ENCODE peak calls at places on chromosomes 1 and 21, in five cellular contexts. P is mucosa of descending colon, F is mesenchymal stem cell, M is psoas muscle, K is AG04449. X is an unnamed sample.

GRCh38 chr1:107965112-107965991 is at the start of gene VAV3:
- DNase-seq in P (peak), F (peak), M (peak), K (no peak), X (no peak)

GRCh38 chr1:192807968-192808587 is 761 bp upstream of the RGS2 start:
- DNase-seq in P (no peak), F (peak), M (no peak), K (no peak), X (no peak)

GRCh38 chr1:160437432-160438319 is 37.3 kb downstream of the VANGL2 start:
- DNase-seq in P (no peak), F (peak), M (no peak), K (no peak), X (no peak)

GRCh38 chr21:29172282-29172681 is 41.8 kb downstream of the MAP3K7CL start:
- DNase-seq in P (no peak), F (no peak), M (no peak), K (no peak), X (no peak)

GRCh38 chr1:112140743-112141142 is 151.3 kb upstream of the KCND3 start:
- DNase-seq in P (no peak), F (no peak), M (no peak), K (no peak), X (no peak)

GRCh38 chr21:24007592-24007991 is 1599.7 kb downstream of the MRPL39 start:
- DNase-seq in P (no peak), F (no peak), M (no peak), K (no peak), X (no peak)

GRCh38 chr1:175555266-175555665 is 188.1 kb downstream of the TNR start:
- DNase-seq in P (no peak), F (peak), M (no peak), K (no peak), X (no peak)

GRCh38 chr1:177181631-177182291 is 11.0 kb downstream of the BRINP2 start:
- DNase-seq in P (peak), F (peak), M (peak), K (no peak), X (no peak)

GRCh38 chr21:16073571-16073970 is 343.8 kb downstream of the USP25 start:
- DNase-seq in P (no peak), F (no peak), M (no peak), K (no peak), X (no peak)

GRCh38 chr1:68623700-68624099 is 126.8 kb upstream of the DEPDC1 start:
- DNase-seq in P (no peak), F (no peak), M (no peak), K (no peak), X (no peak)

GRCh38 chr1:21311016-21311415 is 20.8 kb upstream of the ECE1 start:
- DNase-seq in P (no peak), F (no peak), M (no peak), K (no peak), X (no peak)

GRCh38 chr1:166069390-166069789 is 97.4 kb downstream of the FAM78B start:
- DNase-seq in P (no peak), F (no peak), M (no peak), K (no peak), X (no peak)

DNA sequence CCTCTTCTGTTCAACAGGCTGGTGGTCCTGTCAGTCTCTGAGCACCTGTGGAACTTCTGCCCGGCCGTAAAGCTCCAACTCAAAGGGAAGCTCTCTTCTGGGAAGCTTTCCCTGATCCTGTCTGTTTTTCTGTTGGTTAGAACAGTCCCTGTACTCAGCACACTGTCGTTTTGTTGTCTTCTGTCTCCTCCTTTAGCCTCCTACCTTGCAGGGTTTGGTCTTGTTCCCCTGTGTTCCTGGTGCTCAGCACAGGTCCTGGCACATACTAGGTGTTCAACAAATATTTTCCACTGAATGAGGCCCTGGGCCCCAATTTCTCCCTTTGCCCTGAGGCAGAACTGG is 328 bp upstream of the KDF1 start:
- DNase-seq in P (no peak), F (no peak), M (no peak), K (no peak), X (no peak)
- H3K4me3 ChIP-seq in P (peak), F (no peak), M (no peak), K (no peak), X (peak)

DNA sequence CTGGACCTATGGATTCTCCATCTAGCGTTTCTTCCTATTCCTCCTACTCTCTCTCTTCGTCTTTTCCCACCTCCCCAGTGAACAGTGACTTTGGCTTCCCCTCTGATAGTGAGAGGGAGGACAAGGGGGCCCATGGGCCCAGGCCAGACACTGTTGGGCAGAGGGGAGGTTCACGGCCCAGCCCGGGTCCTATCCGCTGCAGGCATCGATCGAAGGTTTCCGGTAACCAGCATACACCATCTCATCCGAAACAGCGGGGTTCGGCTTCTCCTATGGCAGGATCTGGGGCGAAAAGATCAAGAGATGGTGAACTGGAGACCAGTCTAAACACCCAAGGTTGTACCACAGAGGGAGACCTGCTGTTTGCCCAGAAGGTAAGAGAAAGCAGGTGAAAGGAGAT is 906 bp downstream of the CIART start:
- DNase-seq in P (no peak), F (no peak), M (no peak), K (no peak), X (no peak)
- H3K4me3 ChIP-seq in P (no peak), F (no peak), M (peak), K (peak), X (peak)

DNA sequence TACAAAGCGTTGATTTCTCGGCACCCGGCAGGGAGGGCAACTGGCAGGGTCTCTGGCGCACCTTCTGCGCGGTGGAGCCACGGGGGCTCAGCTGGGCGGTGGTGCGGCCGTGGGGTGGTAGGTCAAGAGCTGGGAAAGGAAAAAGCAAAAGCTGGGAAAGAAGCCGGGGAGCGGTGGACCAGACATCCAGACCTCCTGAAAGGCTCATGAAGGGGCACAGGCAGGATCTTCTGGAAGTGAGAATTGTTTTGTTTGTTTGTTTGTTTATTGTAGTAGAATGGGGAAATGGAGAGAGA is 7.2 kb upstream of the RNU1-1 start:
- DNase-seq in P (no peak), F (no peak), M (no peak), K (no peak), X (no peak)
- H3K4me3 ChIP-seq in P (no peak), F (peak), M (no peak), K (no peak), X (peak)

GRCh38 chr21:36692125-36692843 is 6.6 kb upstream of the SIM2 start:
- DNase-seq in P (no peak), F (no peak), M (no peak), K (no peak), X (no peak)
- H3K4me3 ChIP-seq in P (no peak), F (no peak), M (no peak), K (no peak), X (no peak)

GRCh38 chr1:54559771-54560231 is 11.8 kb downstream of the ACOT11 start:
- DNase-seq in P (no peak), F (no peak), M (peak), K (no peak), X (no peak)
- H3K4me3 ChIP-seq in P (no peak), F (no peak), M (no peak), K (no peak), X (no peak)

DNA sequence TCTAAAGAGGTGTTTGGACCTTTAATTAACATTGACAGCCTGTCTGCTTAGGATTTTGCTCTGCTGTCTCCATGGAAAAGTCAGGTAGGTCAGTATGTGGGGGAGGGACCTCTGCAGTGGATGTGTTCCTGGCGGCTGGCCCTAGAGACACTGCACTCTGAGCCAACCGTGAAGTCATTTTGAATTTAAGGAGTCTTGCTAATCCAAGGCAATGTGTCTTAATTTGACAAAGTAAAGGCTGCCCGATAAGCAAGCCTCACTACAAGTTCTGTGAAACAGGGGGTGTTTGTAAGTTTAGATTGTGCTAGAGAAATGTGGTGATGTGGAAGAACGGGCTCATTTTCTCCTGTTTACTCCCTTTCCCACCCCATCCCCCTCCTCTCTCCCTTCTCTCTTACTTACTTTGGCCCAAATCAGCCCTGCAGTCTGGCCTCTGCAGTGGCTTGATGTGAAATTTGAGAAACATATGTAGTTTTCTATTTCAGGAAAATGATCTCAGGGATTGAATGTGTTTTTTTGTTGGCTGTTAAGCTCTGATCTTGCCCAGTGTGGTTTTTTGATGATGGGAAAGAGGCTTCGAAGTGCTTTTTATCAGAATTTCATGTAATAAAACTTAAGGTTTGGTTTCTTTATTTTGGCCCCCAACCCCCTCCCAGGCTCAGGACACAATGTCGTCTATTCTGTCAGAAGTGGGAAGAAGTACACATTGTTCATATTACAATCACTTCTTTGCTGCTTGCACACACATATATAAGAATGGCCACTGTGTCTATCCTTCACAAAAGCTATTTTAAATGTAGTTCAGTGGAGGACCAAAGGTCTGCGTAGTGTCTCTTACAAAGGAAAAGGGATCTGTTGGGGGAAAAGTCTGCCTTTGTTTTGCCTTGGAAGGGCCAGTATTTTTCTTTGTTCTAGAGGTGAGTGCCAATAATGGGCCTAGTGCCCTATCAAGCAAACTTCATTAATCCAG is 96.6 kb downstream of the FGGY start:
- DNase-seq in P (peak), F (peak), M (peak), K (no peak), X (peak)
- H3K4me3 ChIP-seq in P (no peak), F (no peak), M (peak), K (no peak), X (no peak)

DNA sequence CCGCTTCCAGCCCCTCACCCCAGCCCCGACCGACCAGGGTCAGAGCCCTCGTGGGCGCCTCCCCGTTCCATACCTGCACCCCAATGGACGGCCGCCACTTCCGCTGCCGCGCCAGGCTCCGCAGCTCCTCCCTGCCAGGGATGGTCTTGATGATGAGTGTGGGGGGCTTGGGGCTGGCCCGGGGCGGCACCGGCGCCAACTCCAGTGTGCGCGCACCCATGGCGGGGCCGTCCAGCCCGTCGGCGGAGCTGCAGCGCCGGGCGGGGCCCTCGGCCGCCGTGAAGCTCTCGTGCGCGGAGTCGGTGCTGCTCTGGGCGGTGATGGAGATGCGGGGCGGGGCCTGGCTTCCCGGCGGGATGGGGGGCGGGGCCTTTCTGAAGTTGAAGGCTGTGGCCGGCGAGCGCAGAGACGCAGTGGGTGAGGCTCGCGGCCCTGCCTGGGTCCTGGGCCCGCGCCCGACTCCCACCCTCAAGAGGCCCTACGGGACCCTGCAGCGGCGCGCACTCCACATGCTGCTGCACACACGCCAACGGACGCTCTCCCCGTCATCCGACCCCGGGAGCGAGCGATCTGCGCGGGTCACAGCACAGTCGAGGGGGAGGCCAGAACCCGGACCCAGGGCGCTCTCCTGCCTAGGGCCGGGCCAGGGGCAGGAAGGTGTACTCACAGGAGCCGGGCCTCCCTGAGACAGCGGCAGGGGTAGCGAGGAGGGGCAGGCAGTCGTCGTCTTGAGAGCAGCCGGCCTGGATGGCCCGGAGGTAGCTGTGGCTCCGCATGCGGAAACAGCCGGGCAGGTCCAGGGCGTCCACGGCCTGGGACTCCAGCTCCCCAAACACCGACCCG is 26.1 kb upstream of the SMIM12 start:
- DNase-seq in P (peak), F (peak), M (peak), K (no peak), X (no peak)
- H3K4me3 ChIP-seq in P (no peak), F (peak), M (peak), K (peak), X (peak)

DNA sequence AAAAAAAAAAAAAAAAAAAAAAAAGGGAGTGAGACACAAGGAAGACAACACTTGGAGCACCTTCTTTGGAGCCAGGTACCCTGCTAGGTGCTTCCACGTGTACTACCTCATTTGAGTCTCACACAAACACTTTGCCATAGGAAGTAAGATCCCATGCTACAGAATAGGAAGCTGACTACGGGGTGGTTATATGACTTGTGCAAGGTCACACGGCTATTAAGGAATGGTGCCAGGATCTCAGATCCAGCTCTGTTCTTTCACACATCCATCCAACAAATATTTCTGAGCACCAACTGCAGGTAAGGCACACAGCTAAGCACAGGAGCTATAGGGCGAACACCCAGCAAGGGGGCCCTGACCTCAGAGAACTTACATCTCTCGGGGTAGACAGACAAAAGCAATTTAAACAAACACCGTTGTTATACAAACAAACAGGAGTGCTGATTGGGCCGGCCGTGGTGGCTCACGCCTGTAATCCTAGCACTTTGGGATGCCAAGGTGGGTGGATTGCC is 22.4 kb downstream of the PTAFR start:
- DNase-seq in P (no peak), F (no peak), M (no peak), K (no peak), X (no peak)
- H3K4me3 ChIP-seq in P (no peak), F (no peak), M (no peak), K (no peak), X (no peak)

GRCh38 chr1:9539829-9540550 is 725 bp downstream of the SLC25A33 start:
- DNase-seq in P (peak), F (peak), M (peak), K (no peak), X (no peak)

GRCh38 chr1:9536301-9536700 is 3.0 kb upstream of the SLC25A33 start:
- DNase-seq in P (no peak), F (no peak), M (no peak), K (no peak), X (no peak)

GRCh38 chr1:9539165-9539828 is at the start of gene SLC25A33:
- DNase-seq in P (peak), F (peak), M (peak), K (peak), X (peak)

GRCh38 chr1:9537863-9538668 is 1.2 kb upstream of the SLC25A33 start:
- DNase-seq in P (peak), F (no peak), M (no peak), K (no peak), X (no peak)

GRCh38 chr1:9538669-9539164 is 548 bp upstream of the SLC25A33 start:
- DNase-seq in P (peak), F (no peak), M (peak), K (no peak), X (no peak)
- H3K4me3 ChIP-seq in P (peak), F (no peak), M (no peak), K (no peak), X (no peak)

GRCh38 chr1:2290595-2291510 is 62.7 kb downstream of the SKI start:
- DNase-seq in P (peak), F (peak), M (peak), K (peak), X (peak)

GRCh38 chr1:2288308-2288707 is 60.2 kb downstream of the SKI start:
- DNase-seq in P (no peak), F (no peak), M (no peak), K (no peak), X (no peak)

GRCh38 chr1:2288816-2289536 is 60.9 kb downstream of the SKI start:
- DNase-seq in P (no peak), F (no peak), M (no peak), K (no peak), X (no peak)

GRCh38 chr1:2289607-2290006 is 61.5 kb downstream of the SKI start:
- DNase-seq in P (no peak), F (no peak), M (no peak), K (no peak), X (no peak)

DNA sequence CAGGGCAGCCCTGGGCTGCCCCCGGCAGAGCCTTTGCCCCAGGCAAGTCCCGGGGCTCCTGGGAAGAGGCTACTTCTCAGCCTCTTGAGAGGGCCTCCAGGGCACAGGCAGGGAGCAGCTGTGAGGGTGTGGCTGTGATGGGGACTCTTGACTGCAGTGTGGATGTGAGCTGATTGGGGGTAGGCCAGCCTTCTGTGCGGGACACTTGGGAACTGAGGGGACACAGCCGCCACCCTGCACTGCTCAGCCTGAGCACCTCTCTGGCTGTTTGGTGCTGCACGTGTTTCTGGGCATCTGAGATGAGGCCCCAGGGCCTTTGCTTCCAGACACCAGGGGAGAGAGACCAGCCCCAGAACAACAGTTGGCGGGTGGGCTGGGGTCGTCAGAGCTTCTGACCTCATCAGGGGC is 62.1 kb downstream of the SKI start:
- DNase-seq in P (no peak), F (no peak), M (no peak), K (no peak), X (no peak)
- H3K4me3 ChIP-seq in P (no peak), F (no peak), M (peak), K (no peak), X (no peak)